ENCODE peak calls at places on chromosomes 3 and 15, in six cellular contexts. P is CD4-positive, alpha-beta T cell; S is glutamatergic neuron; C is thoracic aorta; O is GM20000; B is fibroblast of mammary gland. L is an unnamed sample.

GRCh38 chr3:176906046-176906905 is 291.0 kb downstream of the TBL1XR1 start:
- DNase-seq in B (peak), S (no peak), O (no peak), P (no peak), C (no peak), L (no peak)

GRCh38 chr3:131174752-131175151 is 148.1 kb downstream of the NEK11 start:
- DNase-seq in C (no peak), S (no peak), O (peak), B (peak), P (no peak), L (peak)

GRCh38 chr3:106589306-106589942 is 720.6 kb upstream of the CBLB start:
- DNase-seq in P (no peak), B (peak), C (no peak), S (no peak), O (no peak), L (no peak)

GRCh38 chr3:50364573-50365079 is 5.3 kb upstream of the TMEM115 start:
- DNase-seq in P (no peak), B (no peak), C (no peak), O (no peak), S (peak), L (no peak)

GRCh38 chr3:29171583-29171990 is 109.3 kb upstream of the RBMS3 start:
- DNase-seq in O (no peak), C (no peak), P (no peak), S (no peak), B (peak), L (no peak)

GRCh38 chr15:25862469-25863066 is 559 bp downstream of the ATP10A start:
- DNase-seq in O (peak), C (no peak), B (peak), P (peak), S (no peak), L (no peak)

GRCh38 chr15:90610220-90610619 is 80.5 kb downstream of the CRTC3 start:
- DNase-seq in O (no peak), C (no peak), P (no peak), S (no peak), B (peak), L (no peak)

GRCh38 chr15:34436956-34437442 is 609 bp downstream of the GOLGA8A start:
- DNase-seq in O (peak), C (no peak), P (peak), B (peak), S (peak), L (peak)

GRCh38 chr3:126781889-126782491 is 78.0 kb downstream of the CHCHD6 start:
- DNase-seq in S (no peak), C (no peak), O (no peak), B (peak), P (no peak), L (no peak)

GRCh38 chr3:177514341-177515193 is 317.3 kb upstream of the TBL1XR1 start:
- DNase-seq in S (no peak), P (no peak), O (no peak), C (no peak), B (no peak), L (no peak)

GRCh38 chr15:73515520-73515919 is 72.6 kb downstream of the REC114 start:
- DNase-seq in O (no peak), C (no peak), S (no peak), B (no peak), P (no peak), L (no peak)

GRCh38 chr15:39843561-39843960 is 60.9 kb upstream of the FSIP1 start:
- DNase-seq in O (no peak), B (no peak), P (no peak), C (no peak), S (no peak), L (no peak)

GRCh38 chr3:120743081-120743365 is 479 bp downstream of the GTF2E1 start:
- DNase-seq in P (no peak), B (peak), C (no peak), O (no peak), S (no peak), L (no peak)

GRCh38 chr3:37833790-37834189 is 27.9 kb upstream of the CTDSPL start:
- DNase-seq in B (no peak), P (no peak), C (no peak), S (no peak), O (no peak), L (no peak)

GRCh38 chr3:146221276-146221675 is 29.6 kb downstream of the PLSCR4 start:
- DNase-seq in B (peak), C (no peak), S (no peak), P (no peak), O (no peak), L (no peak)

GRCh38 chr15:92377083-92377789 is 16.4 kb upstream of the ST8SIA2 start:
- DNase-seq in C (no peak), P (no peak), S (no peak), B (no peak), O (no peak), L (no peak)

GRCh38 chr3:139122612-139123011 is 77.9 kb upstream of the PRR23C start:
- DNase-seq in P (no peak), S (no peak), O (no peak), B (no peak), C (no peak), L (no peak)

GRCh38 chr3:132014105-132014504 is 20.7 kb downstream of the CPNE4 start:
- DNase-seq in C (no peak), B (no peak), P (no peak), O (no peak), S (no peak), L (no peak)

GRCh38 chr15:92077353-92078080 is 224.0 kb downstream of the SLCO3A1 start:
- DNase-seq in C (peak), S (peak), B (peak), O (peak), P (peak), L (peak)

GRCh38 chr15:76999996-77000395 is 5.1 kb downstream of the PSTPIP1 start:
- DNase-seq in O (no peak), C (no peak), S (no peak), B (no peak), P (no peak), L (no peak)

GRCh38 chr3:100609305-100609704 is at the start of gene ADGRG7:
- DNase-seq in P (no peak), B (no peak), O (no peak), C (no peak), S (no peak), L (no peak)

GRCh38 chr3:126858887-126859286 is 124.0 kb upstream of the PLXNA1 start:
- DNase-seq in B (peak), O (no peak), C (no peak), P (no peak), S (no peak), L (no peak)

GRCh38 chr15:26197719-26198118 is 334.6 kb upstream of the ATP10A start:
- DNase-seq in S (no peak), C (no peak), B (no peak), O (no peak), P (no peak), L (no peak)

GRCh38 chr15:100053476-100054121 is 288.2 kb downstream of the ADAMTS17 start:
- DNase-seq in S (no peak), C (no peak), B (no peak), O (no peak), P (no peak), L (no peak)

GRCh38 chr3:51908026-51908425 is 4.9 kb upstream of the IQCF1 start:
- DNase-seq in C (no peak), B (no peak), P (no peak), O (no peak), S (no peak), L (no peak)

GRCh38 chr15:92541197-92542190 is 114.1 kb downstream of the FAM174B start:
- DNase-seq in C (no peak), B (peak), O (no peak), P (no peak), S (no peak), L (no peak)

GRCh38 chr3:57896046-57896445 is 112.2 kb upstream of the FLNB start:
- DNase-seq in C (no peak), O (no peak), B (no peak), P (no peak), S (no peak), L (no peak)

GRCh38 chr3:128585974-128586373 is 64.6 kb downstream of the RPN1 start:
- DNase-seq in B (peak), P (no peak), S (no peak), O (no peak), C (no peak), L (no peak)

GRCh38 chr3:153595186-153595815 is 433.3 kb downstream of the RAP2B start:
- DNase-seq in C (no peak), S (no peak), P (no peak), B (peak), O (peak), L (peak)

GRCh38 chr3:48232734-48233133 is 8.2 kb upstream of the ZNF589 start:
- DNase-seq in B (peak), S (peak), P (peak), O (peak), C (no peak), L (peak)

GRCh38 chr15:101152914-101153313 is 98.9 kb downstream of the CHSY1 start:
- DNase-seq in S (peak), O (no peak), B (no peak), P (no peak), C (no peak), L (no peak)

GRCh38 chr3:159872374-159873109 is 116.1 kb upstream of the IL12A start:
- DNase-seq in C (no peak), P (no peak), B (peak), O (no peak), S (no peak), L (no peak)

DNA sequence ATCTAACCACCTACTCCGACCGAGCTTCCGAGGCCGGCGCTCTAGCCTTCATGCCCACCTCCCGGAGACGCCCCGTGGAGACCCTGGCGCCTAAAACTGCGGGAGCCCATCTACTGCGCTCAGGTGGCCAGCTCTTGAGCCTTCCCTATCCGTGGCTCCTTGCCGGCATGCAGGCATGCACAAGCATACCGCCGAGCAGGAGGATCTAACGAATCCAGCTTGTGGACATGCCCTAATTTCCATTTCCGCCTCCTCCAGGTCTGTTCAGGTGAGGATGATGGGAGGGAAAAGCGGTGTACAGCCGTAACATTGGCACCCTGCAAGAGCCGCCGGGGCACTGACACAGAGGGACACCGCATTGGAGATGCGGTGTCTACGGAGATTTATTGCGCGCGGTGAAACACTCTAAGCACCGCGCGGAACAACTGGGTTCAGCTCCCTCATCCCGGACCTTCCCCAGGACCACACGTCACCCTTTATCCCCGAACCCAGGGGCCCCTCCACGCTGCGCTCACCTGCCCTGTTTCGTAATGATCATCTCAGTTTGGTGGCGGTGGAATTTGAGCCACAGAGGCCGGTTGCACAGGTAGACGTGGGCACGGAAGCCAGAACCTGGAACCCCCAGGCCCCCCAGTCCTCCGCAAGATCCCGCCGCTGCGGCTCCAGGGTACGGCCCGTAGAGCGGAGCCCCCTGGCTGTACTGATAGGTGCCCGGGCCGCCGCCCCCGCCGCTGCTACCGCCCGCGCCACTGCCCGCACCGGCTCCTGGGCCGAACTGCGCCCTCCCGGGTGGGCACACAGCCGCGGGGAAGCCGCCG is 1.0 kb downstream of the EOMES start:
- DNase-seq in B (no peak), P (no peak), S (no peak), C (no peak), O (peak), L (no peak)
- TF ChIP-seq CTCF in B (no peak), P (peak), S (no peak), C (no peak), O (peak), L (peak)

GRCh38 chr3:3084890-3085289 is 25.3 kb downstream of the IL5RA start:
- DNase-seq in C (no peak), B (no peak), P (no peak), S (no peak), O (no peak), L (no peak)
- TF ChIP-seq CTCF in C (no peak), B (no peak), P (no peak), S (no peak), O (no peak), L (no peak)

GRCh38 chr3:113329757-113330156 is 111.5 kb downstream of the CFAP44 start:
- DNase-seq in B (no peak), P (no peak), O (no peak), S (no peak), C (no peak), L (no peak)

GRCh38 chr3:113330742-113331141 is 110.6 kb downstream of the CFAP44 start:
- DNase-seq in B (no peak), C (no peak), O (no peak), S (no peak), P (no peak), L (no peak)

DNA sequence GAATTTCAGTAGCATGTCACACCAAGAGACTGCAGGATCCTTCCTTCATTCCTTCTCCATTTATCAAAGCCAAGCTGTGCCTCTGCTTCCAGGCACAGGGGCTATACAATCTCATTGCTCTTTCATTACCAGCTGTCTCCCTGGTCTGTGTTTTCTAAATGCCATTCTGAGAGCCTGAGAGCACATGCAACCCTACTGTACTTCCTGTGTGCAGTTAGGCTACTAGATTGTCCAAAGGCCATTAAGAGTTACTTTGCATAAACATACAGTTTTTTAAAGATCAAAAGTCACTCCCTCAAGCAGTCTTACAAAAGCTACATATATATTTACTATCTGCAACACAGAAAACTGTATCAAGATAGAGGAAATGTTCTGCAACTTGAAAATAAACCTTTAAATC is 110.1 kb downstream of the CFAP44 start:
- DNase-seq in C (no peak), O (no peak), S (no peak), P (no peak), B (no peak), L (no peak)
- TF ChIP-seq CTCF in C (no peak), O (no peak), S (no peak), P (no peak), B (no peak), L (no peak)

GRCh38 chr3:151578495-151578894 is 117.6 kb upstream of the IGSF10 start:
- DNase-seq in S (no peak), C (no peak), B (no peak), O (no peak), P (no peak), L (no peak)
- TF ChIP-seq CTCF in S (peak), C (no peak), B (no peak), O (no peak), P (no peak), L (no peak)

DNA sequence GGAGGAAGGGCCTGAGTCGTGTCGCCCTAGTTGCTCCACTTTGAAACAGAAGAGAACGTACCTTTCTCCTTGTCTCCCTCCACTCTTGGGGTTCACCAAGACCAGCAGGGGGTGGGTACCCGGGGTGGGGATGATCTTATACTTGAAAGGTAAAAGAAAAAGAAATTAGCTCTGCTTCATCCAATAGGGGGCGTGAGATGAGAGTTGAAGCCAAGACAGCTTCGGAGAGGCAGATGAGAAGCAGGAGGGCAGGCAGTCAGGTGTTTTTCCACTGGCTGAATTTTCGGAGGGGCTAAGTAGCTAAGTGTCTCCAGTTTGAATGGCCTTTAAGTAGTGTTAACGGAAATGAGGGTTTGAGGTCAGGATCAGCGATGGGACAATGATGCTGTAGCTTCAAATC is 100.4 kb downstream of the DGKG start:
- DNase-seq in S (no peak), P (no peak), B (peak), O (peak), C (no peak), L (peak)
- TF ChIP-seq CTCF in S (peak), P (no peak), B (peak), O (peak), C (no peak), L (peak)

GRCh38 chr15:52078876-52079700 is 33.5 kb downstream of the BCL2L10 start:
- DNase-seq in C (peak), O (peak), P (peak), B (peak), S (peak), L (peak)

GRCh38 chr15:52078197-52078875 is 34.2 kb downstream of the BCL2L10 start:
- DNase-seq in S (no peak), C (no peak), O (no peak), P (no peak), B (no peak), L (no peak)

GRCh38 chr15:52080993-52081392 is 31.6 kb downstream of the BCL2L10 start:
- DNase-seq in O (no peak), C (no peak), S (no peak), P (no peak), B (no peak), L (no peak)

GRCh38 chr15:52080031-52080430 is 32.5 kb downstream of the BCL2L10 start:
- DNase-seq in O (no peak), S (no peak), P (no peak), B (no peak), C (no peak), L (no peak)

DNA sequence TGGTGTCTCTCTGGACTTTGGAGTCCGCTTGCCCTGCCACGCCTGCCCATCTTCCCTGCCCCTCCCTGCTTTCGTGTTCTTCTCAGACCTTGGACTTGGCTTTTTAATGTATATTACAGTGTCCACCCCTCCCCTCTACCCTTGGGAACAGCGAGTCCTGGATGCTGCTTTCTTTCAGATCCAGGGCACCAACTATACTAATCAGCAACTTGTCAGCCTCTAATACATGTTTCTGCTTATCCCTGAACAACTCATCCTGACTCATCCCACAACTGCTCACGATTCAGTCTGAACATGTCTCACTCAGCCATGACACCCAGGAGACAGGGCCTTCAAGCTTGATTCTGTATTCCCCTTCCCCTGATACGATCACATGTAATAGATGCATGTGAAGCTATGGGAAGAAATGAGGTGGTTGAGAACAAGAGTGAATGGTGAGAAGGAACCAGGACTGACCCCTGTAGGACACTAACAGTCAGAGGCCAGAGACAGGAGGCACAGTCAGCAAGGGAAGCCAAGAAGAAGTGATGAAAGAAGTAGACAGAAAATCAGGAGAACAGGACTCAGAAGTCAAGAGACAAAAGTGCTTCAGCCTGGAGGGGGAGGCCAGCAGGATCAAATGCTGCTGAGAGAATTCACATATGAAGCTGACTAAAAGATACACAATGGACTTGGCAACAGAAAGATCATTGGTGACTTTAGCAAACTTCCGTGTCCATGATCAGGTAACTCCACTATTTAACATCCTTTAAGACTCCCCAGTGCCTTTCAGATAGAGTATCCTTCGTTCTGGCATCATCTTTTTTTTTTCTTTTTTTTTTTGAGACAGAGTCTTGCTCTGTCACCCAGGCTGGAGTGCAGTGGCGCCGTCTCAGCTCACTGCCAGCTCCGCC is 35.4 kb downstream of the BCL2L10 start:
- DNase-seq in C (no peak), S (no peak), B (peak), O (peak), P (no peak), L (no peak)
- TF ChIP-seq CTCF in C (no peak), S (no peak), B (peak), O (no peak), P (no peak), L (peak)

DNA sequence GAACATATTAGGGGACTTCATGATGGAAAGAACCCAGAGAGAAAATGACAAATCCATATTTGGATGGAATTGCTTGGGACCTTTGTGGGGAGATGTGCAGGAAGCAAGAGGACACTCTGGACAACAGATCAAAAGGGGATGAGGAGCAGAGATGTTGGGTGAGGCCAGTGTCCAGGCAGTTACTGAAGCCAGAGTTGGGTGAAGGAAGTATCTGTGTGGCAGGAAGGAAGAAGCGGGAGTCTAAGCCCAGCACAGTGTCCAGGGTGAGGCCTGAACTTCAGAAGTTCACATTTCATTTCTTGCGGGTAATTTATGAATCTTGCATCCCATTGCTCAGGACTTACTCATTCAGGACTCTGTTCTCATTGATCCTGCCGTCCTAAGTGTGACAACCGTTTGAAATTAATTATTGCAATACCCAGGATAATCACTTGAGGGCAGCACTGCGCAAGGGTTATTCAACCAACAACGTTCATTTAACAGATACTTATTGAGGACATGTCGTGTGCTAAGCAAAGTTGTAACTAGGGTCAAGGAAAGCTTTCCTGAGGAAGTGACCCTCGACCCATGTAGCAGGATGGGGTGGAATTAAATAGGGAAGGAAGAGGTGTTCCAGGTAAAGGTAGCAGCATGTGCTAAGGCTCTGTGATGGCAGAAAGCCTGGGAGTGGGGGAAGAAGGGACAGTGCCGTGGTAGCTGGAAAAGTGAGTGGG is 61.3 kb upstream of the CMTM8 start:
- DNase-seq in B (peak), S (peak), O (peak), C (no peak), P (peak), L (peak)
- TF ChIP-seq CTCF in B (peak), S (peak), O (peak), C (peak), P (peak), L (peak)

GRCh38 chr15:31098953-31099740 is 2.4 kb downstream of the TRPM1 start:
- DNase-seq in O (peak), P (no peak), C (no peak), B (no peak), S (no peak), L (peak)
- TF ChIP-seq CTCF in O (no peak), P (no peak), C (no peak), B (no peak), S (no peak), L (peak)